ENCODE peak calls at places on chromosomes 4 and X, in ten cellular contexts. One of them, this sample, is unnamed.

GRCh38 chr4:21211836-21212235 is 511.6 kb downstream of the PACRGL start:
- DNase-seq in GM06990: no peak
- DNase-seq in activated CD8-positive, alpha-beta T cell treated with anti-CD3 and anti-CD28 coated beads for 36 hours: no peak
- DNase-seq in bronchial epithelial cell: no peak
- DNase-seq in right lobe of liver: no peak
- DNase-seq in AG09309: no peak
- DNase-seq in mesothelial cell of epicardium: no peak
- DNase-seq in IMR-90: no peak
- DNase-seq in tibial artery: no peak
- DNase-seq in progenitor cell of endocrine pancreas: no peak
- DNase-seq in this sample: no peak

GRCh38 chr4:173121044-173121685 is 47.4 kb upstream of the GALNT7 start:
- DNase-seq in GM06990: peak; percentile 7
- DNase-seq in activated CD8-positive, alpha-beta T cell treated with anti-CD3 and anti-CD28 coated beads for 36 hours: no peak
- DNase-seq in bronchial epithelial cell: peak; percentile 62
- DNase-seq in right lobe of liver: no peak
- DNase-seq in AG09309: peak; percentile 11
- DNase-seq in mesothelial cell of epicardium: no peak
- DNase-seq in IMR-90: peak; percentile 25
- DNase-seq in tibial artery: no peak
- DNase-seq in progenitor cell of endocrine pancreas: no peak
- DNase-seq in this sample: no peak

GRCh38 chrX:103550415-103551051 is 31.2 kb upstream of the RAB40A start:
- DNase-seq in GM06990: no peak
- DNase-seq in activated CD8-positive, alpha-beta T cell treated with anti-CD3 and anti-CD28 coated beads for 36 hours: no peak
- DNase-seq in bronchial epithelial cell: no peak
- DNase-seq in right lobe of liver: no peak
- DNase-seq in AG09309: no peak
- DNase-seq in mesothelial cell of epicardium: no peak
- DNase-seq in IMR-90: no peak
- DNase-seq in tibial artery: no peak
- DNase-seq in progenitor cell of endocrine pancreas: no peak
- DNase-seq in this sample: no peak

GRCh38 chrX:729583-730409 is 99.2 kb downstream of the SHOX start:
- DNase-seq in GM06990: no peak
- DNase-seq in activated CD8-positive, alpha-beta T cell treated with anti-CD3 and anti-CD28 coated beads for 36 hours: no peak
- DNase-seq in bronchial epithelial cell: no peak
- DNase-seq in right lobe of liver: no peak
- DNase-seq in AG09309: no peak
- DNase-seq in mesothelial cell of epicardium: no peak
- DNase-seq in IMR-90: no peak
- DNase-seq in tibial artery: no peak
- DNase-seq in progenitor cell of endocrine pancreas: no peak
- DNase-seq in this sample: no peak

GRCh38 chr4:138409670-138410069 is 167.5 kb upstream of the SLC7A11 start:
- DNase-seq in GM06990: no peak
- DNase-seq in activated CD8-positive, alpha-beta T cell treated with anti-CD3 and anti-CD28 coated beads for 36 hours: no peak
- DNase-seq in bronchial epithelial cell: no peak
- DNase-seq in right lobe of liver: no peak
- DNase-seq in AG09309: no peak
- DNase-seq in mesothelial cell of epicardium: no peak
- DNase-seq in IMR-90: no peak
- DNase-seq in tibial artery: no peak
- DNase-seq in progenitor cell of endocrine pancreas: no peak
- DNase-seq in this sample: peak; percentile 34

GRCh38 chrX:72105436-72105835 is 26.3 kb downstream of the RTL5 start:
- DNase-seq in GM06990: peak; percentile 44
- DNase-seq in activated CD8-positive, alpha-beta T cell treated with anti-CD3 and anti-CD28 coated beads for 36 hours: peak; percentile 68
- DNase-seq in bronchial epithelial cell: no peak
- DNase-seq in right lobe of liver: no peak
- DNase-seq in AG09309: no peak
- DNase-seq in mesothelial cell of epicardium: no peak
- DNase-seq in IMR-90: no peak
- DNase-seq in tibial artery: no peak
- DNase-seq in progenitor cell of endocrine pancreas: no peak
- DNase-seq in this sample: peak; percentile 56

GRCh38 chr4:7369511-7369910 is 65.2 kb downstream of the PSAPL1 start:
- DNase-seq in GM06990: no peak
- DNase-seq in activated CD8-positive, alpha-beta T cell treated with anti-CD3 and anti-CD28 coated beads for 36 hours: no peak
- DNase-seq in bronchial epithelial cell: no peak
- DNase-seq in right lobe of liver: no peak
- DNase-seq in AG09309: no peak
- DNase-seq in mesothelial cell of epicardium: no peak
- DNase-seq in IMR-90: no peak
- DNase-seq in tibial artery: no peak
- DNase-seq in progenitor cell of endocrine pancreas: no peak
- DNase-seq in this sample: no peak

GRCh38 chr4:40969499-40969898 is 219.7 kb downstream of the NSUN7 start:
- DNase-seq in GM06990: no peak
- DNase-seq in activated CD8-positive, alpha-beta T cell treated with anti-CD3 and anti-CD28 coated beads for 36 hours: no peak
- DNase-seq in bronchial epithelial cell: no peak
- DNase-seq in right lobe of liver: no peak
- DNase-seq in AG09309: no peak
- DNase-seq in mesothelial cell of epicardium: no peak
- DNase-seq in IMR-90: no peak
- DNase-seq in tibial artery: no peak
- DNase-seq in progenitor cell of endocrine pancreas: no peak
- DNase-seq in this sample: no peak

GRCh38 chr4:102787096-102787867 is 26.5 kb upstream of the MANBA start:
- DNase-seq in GM06990: no peak
- DNase-seq in activated CD8-positive, alpha-beta T cell treated with anti-CD3 and anti-CD28 coated beads for 36 hours: no peak
- DNase-seq in bronchial epithelial cell: peak; percentile 80
- DNase-seq in right lobe of liver: no peak
- DNase-seq in AG09309: peak; percentile 43
- DNase-seq in mesothelial cell of epicardium: no peak
- DNase-seq in IMR-90: peak; percentile 92
- DNase-seq in tibial artery: no peak
- DNase-seq in progenitor cell of endocrine pancreas: no peak
- DNase-seq in this sample: no peak

GRCh38 chr4:128862608-128863313 is 53.3 kb downstream of the JADE1 start:
- DNase-seq in GM06990: peak; percentile 66
- DNase-seq in activated CD8-positive, alpha-beta T cell treated with anti-CD3 and anti-CD28 coated beads for 36 hours: peak; percentile 61
- DNase-seq in bronchial epithelial cell: peak; percentile 11
- DNase-seq in right lobe of liver: no peak
- DNase-seq in AG09309: no peak
- DNase-seq in mesothelial cell of epicardium: no peak
- DNase-seq in IMR-90: peak; percentile 72
- DNase-seq in tibial artery: no peak
- DNase-seq in progenitor cell of endocrine pancreas: no peak
- DNase-seq in this sample: peak; percentile 71

GRCh38 chrX:104647084-104647483 is 81.1 kb downstream of the IL1RAPL2 start:
- DNase-seq in GM06990: no peak
- DNase-seq in activated CD8-positive, alpha-beta T cell treated with anti-CD3 and anti-CD28 coated beads for 36 hours: no peak
- DNase-seq in bronchial epithelial cell: no peak
- DNase-seq in right lobe of liver: no peak
- DNase-seq in AG09309: no peak
- DNase-seq in mesothelial cell of epicardium: no peak
- DNase-seq in IMR-90: no peak
- DNase-seq in tibial artery: no peak
- DNase-seq in progenitor cell of endocrine pancreas: no peak
- DNase-seq in this sample: no peak

DNA sequence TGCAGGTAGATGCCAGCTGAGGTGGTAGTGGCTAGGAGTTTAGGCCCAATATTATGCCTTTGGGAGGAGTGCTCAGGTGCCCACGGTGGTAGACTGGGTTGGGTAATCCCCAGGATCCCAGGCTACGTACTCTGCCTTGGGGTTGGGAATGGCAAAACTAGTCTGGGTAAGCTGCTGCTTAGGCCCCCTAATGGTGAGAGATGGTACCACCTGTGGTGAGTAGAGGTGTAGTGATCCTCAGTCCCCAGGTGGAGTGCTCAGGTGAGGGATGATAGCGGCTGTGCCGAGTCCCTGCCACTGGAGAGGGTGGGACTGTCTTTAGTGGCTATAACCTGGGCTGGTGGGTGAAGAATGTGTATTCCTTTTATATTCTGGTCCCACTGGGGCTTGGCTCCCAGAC is 75.2 kb downstream of the IL1RAPL2 start:
- DNase-seq in GM06990: no peak
- DNase-seq in activated CD8-positive, alpha-beta T cell treated with anti-CD3 and anti-CD28 coated beads for 36 hours: no peak
- DNase-seq in bronchial epithelial cell: no peak
- DNase-seq in right lobe of liver: no peak
- DNase-seq in AG09309: no peak
- DNase-seq in mesothelial cell of epicardium: no peak
- DNase-seq in IMR-90: no peak
- DNase-seq in tibial artery: no peak
- DNase-seq in progenitor cell of endocrine pancreas: no peak
- DNase-seq in this sample: no peak
- TF ChIP-seq CTCF in GM06990: peak; percentile 24
- TF ChIP-seq CTCF in activated CD8-positive, alpha-beta T cell treated with anti-CD3 and anti-CD28 coated beads for 36 hours: no peak
- TF ChIP-seq CTCF in bronchial epithelial cell: peak; percentile 6
- TF ChIP-seq CTCF in right lobe of liver: no peak
- TF ChIP-seq CTCF in AG09309: no peak
- TF ChIP-seq CTCF in mesothelial cell of epicardium: no peak
- TF ChIP-seq CTCF in IMR-90: no peak
- TF ChIP-seq CTCF in tibial artery: no peak
- TF ChIP-seq CTCF in progenitor cell of endocrine pancreas: no peak
- TF ChIP-seq CTCF in this sample: no peak

DNA sequence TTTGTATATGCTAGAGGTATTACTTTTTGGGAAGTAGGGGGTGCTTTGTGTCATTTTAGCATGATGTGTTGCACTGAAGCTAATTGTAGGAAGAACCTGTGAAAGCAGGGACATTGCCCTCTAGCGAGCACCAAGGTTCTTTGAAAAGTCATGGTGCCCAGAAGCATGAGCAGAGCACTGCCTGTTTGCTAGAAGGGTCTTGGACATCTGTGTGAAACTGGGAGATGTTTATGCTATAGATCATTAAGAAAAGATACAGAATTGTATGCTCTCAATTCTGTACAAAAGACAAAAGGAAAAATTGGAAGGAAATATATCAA is 14.7 kb downstream of the GRPR start:
- DNase-seq in GM06990: peak; percentile 25
- DNase-seq in activated CD8-positive, alpha-beta T cell treated with anti-CD3 and anti-CD28 coated beads for 36 hours: no peak
- DNase-seq in bronchial epithelial cell: no peak
- DNase-seq in right lobe of liver: no peak
- DNase-seq in AG09309: no peak
- DNase-seq in mesothelial cell of epicardium: no peak
- DNase-seq in IMR-90: no peak
- DNase-seq in tibial artery: no peak
- DNase-seq in progenitor cell of endocrine pancreas: no peak
- DNase-seq in this sample: no peak
- TF ChIP-seq CTCF in GM06990: peak; percentile 76
- TF ChIP-seq CTCF in activated CD8-positive, alpha-beta T cell treated with anti-CD3 and anti-CD28 coated beads for 36 hours: no peak
- TF ChIP-seq CTCF in bronchial epithelial cell: no peak
- TF ChIP-seq CTCF in right lobe of liver: peak; percentile 29
- TF ChIP-seq CTCF in AG09309: peak; percentile 25
- TF ChIP-seq CTCF in mesothelial cell of epicardium: no peak
- TF ChIP-seq CTCF in IMR-90: no peak
- TF ChIP-seq CTCF in tibial artery: no peak
- TF ChIP-seq CTCF in progenitor cell of endocrine pancreas: peak; percentile 44
- TF ChIP-seq CTCF in this sample: peak; percentile 21

GRCh38 chr4:121049072-121049599 is 23.2 kb downstream of the NDNF start:
- DNase-seq in GM06990: no peak
- DNase-seq in activated CD8-positive, alpha-beta T cell treated with anti-CD3 and anti-CD28 coated beads for 36 hours: no peak
- DNase-seq in bronchial epithelial cell: no peak
- DNase-seq in right lobe of liver: no peak
- DNase-seq in AG09309: no peak
- DNase-seq in mesothelial cell of epicardium: no peak
- DNase-seq in IMR-90: no peak
- DNase-seq in tibial artery: no peak
- DNase-seq in progenitor cell of endocrine pancreas: no peak
- DNase-seq in this sample: no peak

GRCh38 chr4:121054373-121054772 is 18.0 kb downstream of the NDNF start:
- DNase-seq in GM06990: no peak
- DNase-seq in activated CD8-positive, alpha-beta T cell treated with anti-CD3 and anti-CD28 coated beads for 36 hours: no peak
- DNase-seq in bronchial epithelial cell: no peak
- DNase-seq in right lobe of liver: no peak
- DNase-seq in AG09309: no peak
- DNase-seq in mesothelial cell of epicardium: no peak
- DNase-seq in IMR-90: no peak
- DNase-seq in tibial artery: no peak
- DNase-seq in progenitor cell of endocrine pancreas: no peak
- DNase-seq in this sample: no peak

GRCh38 chr4:121048165-121048564 is 24.2 kb downstream of the NDNF start:
- DNase-seq in GM06990: no peak
- DNase-seq in activated CD8-positive, alpha-beta T cell treated with anti-CD3 and anti-CD28 coated beads for 36 hours: no peak
- DNase-seq in bronchial epithelial cell: no peak
- DNase-seq in right lobe of liver: no peak
- DNase-seq in AG09309: no peak
- DNase-seq in mesothelial cell of epicardium: no peak
- DNase-seq in IMR-90: no peak
- DNase-seq in tibial artery: no peak
- DNase-seq in progenitor cell of endocrine pancreas: no peak
- DNase-seq in this sample: no peak

GRCh38 chr4:121053601-121054143 is 18.7 kb downstream of the NDNF start:
- DNase-seq in GM06990: no peak
- DNase-seq in activated CD8-positive, alpha-beta T cell treated with anti-CD3 and anti-CD28 coated beads for 36 hours: no peak
- DNase-seq in bronchial epithelial cell: peak; percentile 87
- DNase-seq in right lobe of liver: no peak
- DNase-seq in AG09309: peak; percentile 17
- DNase-seq in mesothelial cell of epicardium: no peak
- DNase-seq in IMR-90: no peak
- DNase-seq in tibial artery: no peak
- DNase-seq in progenitor cell of endocrine pancreas: no peak
- DNase-seq in this sample: no peak

DNA sequence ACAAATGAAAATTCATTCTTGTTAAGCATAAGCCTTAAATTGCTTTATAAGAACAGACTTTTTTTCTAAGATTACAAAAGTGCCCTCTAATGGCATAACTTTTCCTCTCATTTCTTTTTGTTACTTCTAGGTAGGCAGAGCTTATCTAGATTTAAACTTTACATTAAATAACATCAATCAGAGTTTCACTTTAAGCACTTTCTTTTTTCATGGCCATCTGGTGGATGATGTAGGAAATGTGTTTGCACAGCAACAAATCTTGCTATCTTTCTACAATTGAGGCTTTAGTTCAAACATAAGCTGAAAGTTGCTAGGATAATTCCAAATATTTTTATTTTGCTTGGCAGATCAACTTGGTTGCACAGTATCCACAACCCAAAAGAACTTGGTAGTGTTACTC is 22.1 kb downstream of the NDNF start:
- DNase-seq in GM06990: no peak
- DNase-seq in activated CD8-positive, alpha-beta T cell treated with anti-CD3 and anti-CD28 coated beads for 36 hours: no peak
- DNase-seq in bronchial epithelial cell: no peak
- DNase-seq in right lobe of liver: no peak
- DNase-seq in AG09309: no peak
- DNase-seq in mesothelial cell of epicardium: no peak
- DNase-seq in IMR-90: no peak
- DNase-seq in tibial artery: no peak
- DNase-seq in progenitor cell of endocrine pancreas: no peak
- DNase-seq in this sample: no peak
- TF ChIP-seq CTCF in GM06990: peak; percentile 34
- TF ChIP-seq CTCF in activated CD8-positive, alpha-beta T cell treated with anti-CD3 and anti-CD28 coated beads for 36 hours: no peak
- TF ChIP-seq CTCF in bronchial epithelial cell: no peak
- TF ChIP-seq CTCF in right lobe of liver: peak; percentile 28
- TF ChIP-seq CTCF in AG09309: peak; percentile 23
- TF ChIP-seq CTCF in mesothelial cell of epicardium: no peak
- TF ChIP-seq CTCF in IMR-90: peak; percentile 29
- TF ChIP-seq CTCF in tibial artery: peak; percentile 20
- TF ChIP-seq CTCF in progenitor cell of endocrine pancreas: peak; percentile 41
- TF ChIP-seq CTCF in this sample: no peak

DNA sequence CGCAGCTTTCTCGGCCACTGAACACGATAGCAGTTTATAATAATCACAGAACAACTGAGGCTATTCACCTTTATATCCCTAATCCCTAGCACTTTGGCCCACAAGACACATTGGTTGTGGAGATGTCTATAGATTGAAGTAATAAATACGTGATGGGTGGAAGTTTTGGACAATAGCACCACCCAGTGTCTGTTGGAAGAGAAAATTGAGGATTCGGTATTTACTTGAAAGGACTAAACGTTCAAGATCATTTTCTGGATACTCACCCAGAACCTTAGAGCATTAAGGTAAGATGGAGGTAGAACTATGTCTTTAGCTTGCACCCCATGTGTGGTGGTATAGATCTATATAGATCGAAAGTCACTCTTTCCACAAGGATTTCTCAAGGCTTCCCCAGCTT is 792 bp upstream of the TMSB15A start:
- DNase-seq in GM06990: no peak
- DNase-seq in activated CD8-positive, alpha-beta T cell treated with anti-CD3 and anti-CD28 coated beads for 36 hours: no peak
- DNase-seq in bronchial epithelial cell: peak; percentile 13
- DNase-seq in right lobe of liver: no peak
- DNase-seq in AG09309: no peak
- DNase-seq in mesothelial cell of epicardium: no peak
- DNase-seq in IMR-90: peak; percentile 17
- DNase-seq in tibial artery: no peak
- DNase-seq in progenitor cell of endocrine pancreas: no peak
- DNase-seq in this sample: no peak
- TF ChIP-seq CTCF in GM06990: no peak
- TF ChIP-seq CTCF in activated CD8-positive, alpha-beta T cell treated with anti-CD3 and anti-CD28 coated beads for 36 hours: peak; percentile 29
- TF ChIP-seq CTCF in bronchial epithelial cell: no peak
- TF ChIP-seq CTCF in right lobe of liver: peak; percentile 20
- TF ChIP-seq CTCF in AG09309: no peak
- TF ChIP-seq CTCF in mesothelial cell of epicardium: no peak
- TF ChIP-seq CTCF in IMR-90: peak; percentile 25
- TF ChIP-seq CTCF in tibial artery: no peak
- TF ChIP-seq CTCF in progenitor cell of endocrine pancreas: peak; percentile 27
- TF ChIP-seq CTCF in this sample: no peak